ENCODE peak calls at places on chromosomes 2 and 18, in six cellular contexts. B is fibroblast of the aortic adventitia, I is GM12865, R is keratinocyte, U is AG09309, Z is Peyer's patch. F is an unnamed sample.

GRCh38 chr2:33598472-33599174 is 476 bp downstream of the FAM98A start:
- DNase-seq in R (no peak), B (peak), I (peak), U (no peak), Z (peak), F (peak)

GRCh38 chr2:136327162-136327852 is 209.4 kb upstream of the CXCR4 start:
- DNase-seq in I (peak), Z (peak), B (no peak), U (no peak), R (no peak), F (no peak)

GRCh38 chr2:207772081-207772843 is 2.6 kb upstream of the FZD5 start:
- DNase-seq in Z (no peak), U (no peak), I (no peak), B (peak), R (no peak), F (peak)

GRCh38 chr2:176753205-176753604 is 459.4 kb upstream of the HNRNPA3 start:
- DNase-seq in R (no peak), B (no peak), Z (no peak), I (no peak), U (no peak), F (no peak)

GRCh38 chr2:151999058-151999457 is 99.8 kb downstream of the CACNB4 start:
- DNase-seq in Z (peak), B (peak), R (peak), U (no peak), I (peak), F (peak)

GRCh38 chr2:45237850-45238542 is 228.7 kb upstream of the SIX2 start:
- DNase-seq in I (no peak), R (peak), B (peak), U (peak), Z (no peak), F (peak)

GRCh38 chr2:205860847-205861246 is 178.5 kb downstream of the NRP2 start:
- DNase-seq in U (no peak), Z (no peak), R (no peak), I (no peak), B (no peak), F (peak)

GRCh38 chr2:237922641-237923361 is 44.0 kb upstream of the UBE2F start:
- DNase-seq in B (no peak), U (no peak), R (peak), I (no peak), Z (no peak), F (no peak)

GRCh38 chr2:12317853-12318426 is 398.8 kb upstream of the TRIB2 start:
- DNase-seq in B (peak), Z (no peak), I (no peak), R (peak), U (peak), F (peak)

GRCh38 chr2:199471443-199472057 is 13.8 kb upstream of the SATB2 start:
- DNase-seq in Z (no peak), R (no peak), B (peak), U (no peak), I (peak), F (peak)

GRCh38 chr18:74804677-74805076 is 207.0 kb downstream of the ZNF407 start:
- DNase-seq in I (no peak), U (no peak), R (no peak), Z (no peak), B (no peak), F (no peak)

GRCh38 chr18:8654482-8655451 is 45.5 kb downstream of the RAB12 start:
- DNase-seq in U (no peak), R (no peak), Z (no peak), B (peak), I (no peak), F (peak)

GRCh38 chr2:167430447-167430846 is 542.2 kb downstream of the XIRP2 start:
- DNase-seq in R (no peak), B (no peak), Z (no peak), U (no peak), I (no peak), F (no peak)

GRCh38 chr2:167294031-167294774 is 405.9 kb downstream of the XIRP2 start:
- DNase-seq in Z (no peak), R (no peak), U (no peak), I (no peak), B (peak), F (no peak)

GRCh38 chr2:68594674-68595492 is 48.5 kb upstream of the PROKR1 start:
- DNase-seq in Z (peak), U (peak), I (peak), R (no peak), B (peak), F (peak)

GRCh38 chr2:102056079-102056581 is 64.4 kb downstream of the IL1R2 start:
- DNase-seq in Z (no peak), R (no peak), I (no peak), B (peak), U (no peak), F (no peak)

GRCh38 chr2:142131016-142131714 is at the start of gene LRP1B:
- DNase-seq in I (peak), U (no peak), B (peak), R (no peak), Z (no peak), F (peak)

GRCh38 chr2:65991864-65992554 is 442.9 kb upstream of the MEIS1 start:
- DNase-seq in I (no peak), Z (no peak), B (no peak), R (no peak), U (no peak), F (no peak)

GRCh38 chr2:234447963-234448362 is 48.9 kb downstream of the ARL4C start:
- DNase-seq in B (no peak), Z (no peak), U (no peak), R (no peak), I (no peak), F (no peak)

GRCh38 chr2:54360055-54360792 is 95.9 kb upstream of the SPTBN1 start:
- DNase-seq in Z (no peak), R (no peak), B (peak), I (no peak), U (peak), F (peak)

GRCh38 chr2:119689218-119689617 is 10.2 kb downstream of the TMEM177 start:
- DNase-seq in B (no peak), R (no peak), Z (no peak), U (no peak), I (no peak), F (no peak)

GRCh38 chr18:159037-159652 is 788 bp downstream of the USP14 start:
- DNase-seq in B (peak), R (no peak), U (no peak), Z (no peak), I (peak), F (peak)

GRCh38 chr2:234679766-234680687 is 183.1 kb upstream of the ARL4C start:
- DNase-seq in I (no peak), B (peak), R (no peak), Z (no peak), U (peak), F (peak)

GRCh38 chr2:48439102-48439501 is 90.9 kb upstream of the STON1 start:
- DNase-seq in R (no peak), U (no peak), B (peak), Z (no peak), I (no peak), F (no peak)

GRCh38 chr2:192146069-192147006 is 48.4 kb downstream of the TMEFF2 start:
- DNase-seq in B (peak), R (no peak), Z (no peak), U (no peak), I (no peak), F (peak)

GRCh38 chr18:52070295-52070756 is 269.7 kb upstream of the DCC start:
- DNase-seq in I (no peak), B (no peak), R (no peak), Z (no peak), U (no peak), F (no peak)

GRCh38 chr18:12023375-12023774 is 42.1 kb downstream of the IMPA2 start:
- DNase-seq in B (no peak), U (no peak), I (no peak), Z (no peak), R (peak), F (no peak)

GRCh38 chr18:22447770-22448169 is 30.1 kb upstream of the CTAGE1 start:
- DNase-seq in Z (no peak), B (no peak), R (no peak), U (no peak), I (no peak), F (peak)

GRCh38 chr2:240128608-240129144 is 7.4 kb downstream of the COPS9 start:
- DNase-seq in R (no peak), U (no peak), I (no peak), B (no peak), Z (no peak), F (no peak)

GRCh38 chr2:319059-319600 is 31.2 kb upstream of the ALKAL2 start:
- DNase-seq in B (no peak), U (no peak), I (no peak), Z (no peak), R (no peak), F (no peak)

GRCh38 chr2:85541753-85542457 is 2.9 kb downstream of the MAT2A start:
- DNase-seq in Z (no peak), B (peak), R (no peak), I (no peak), U (no peak), F (peak)
- H3K4me3 ChIP-seq in Z (no peak), B (peak), R (peak), I (peak), U (peak), F (peak)

GRCh38 chr2:128531856-128532255 is 213.2 kb upstream of the HS6ST1 start:
- DNase-seq in U (no peak), Z (no peak), R (no peak), B (no peak), I (no peak), F (no peak)
- TF ChIP-seq CTCF in U (no peak), Z (peak), R (peak), B (no peak), I (no peak), F (peak)

DNA sequence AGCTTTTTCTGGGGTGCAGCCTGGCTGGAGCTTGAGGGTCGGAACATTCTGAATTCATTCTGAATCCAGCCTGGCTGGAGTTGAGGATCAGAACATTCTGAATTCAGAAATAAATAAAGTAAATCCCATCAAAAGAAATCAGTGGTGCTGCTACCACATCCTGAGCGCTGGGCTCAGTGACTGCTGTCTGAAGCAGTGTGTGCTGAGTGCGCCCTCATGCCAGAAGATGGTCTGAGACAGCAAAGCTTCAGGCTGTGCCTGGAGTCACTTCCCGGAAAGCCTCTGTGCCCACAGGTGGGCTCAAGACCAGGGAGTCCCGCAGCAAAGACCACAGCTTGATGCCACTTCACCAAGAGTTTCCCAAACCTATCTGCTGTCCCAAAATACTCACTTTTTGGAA is 187.9 kb downstream of the VAPA start:
- DNase-seq in R (no peak), Z (no peak), B (no peak), U (no peak), I (no peak), F (no peak)
- H3K4me3 ChIP-seq in R (no peak), Z (no peak), B (no peak), U (no peak), I (no peak), F (no peak)

DNA sequence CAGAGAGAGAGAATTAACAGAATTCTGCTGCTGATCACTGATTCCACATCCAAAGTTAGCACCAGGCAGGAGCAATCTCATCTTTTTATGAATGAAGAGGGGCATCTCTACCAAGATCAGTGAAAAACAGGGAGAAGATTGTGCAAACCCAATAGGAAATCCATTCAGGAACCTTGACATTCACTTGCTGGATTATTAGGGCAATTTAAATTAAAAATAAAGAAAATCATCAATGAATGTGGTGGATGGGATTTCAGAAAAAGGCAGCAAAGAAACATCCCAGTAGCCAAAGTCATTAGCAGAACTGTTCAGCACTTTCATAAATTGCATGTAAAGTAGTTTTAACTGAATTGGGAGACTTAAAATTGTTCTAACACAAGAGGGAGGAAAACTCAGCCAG is 423.2 kb downstream of the TGIF1 start:
- DNase-seq in U (no peak), I (no peak), B (no peak), Z (no peak), R (no peak), F (no peak)
- TF ChIP-seq CTCF in U (no peak), I (no peak), B (no peak), Z (no peak), R (no peak), F (no peak)

DNA sequence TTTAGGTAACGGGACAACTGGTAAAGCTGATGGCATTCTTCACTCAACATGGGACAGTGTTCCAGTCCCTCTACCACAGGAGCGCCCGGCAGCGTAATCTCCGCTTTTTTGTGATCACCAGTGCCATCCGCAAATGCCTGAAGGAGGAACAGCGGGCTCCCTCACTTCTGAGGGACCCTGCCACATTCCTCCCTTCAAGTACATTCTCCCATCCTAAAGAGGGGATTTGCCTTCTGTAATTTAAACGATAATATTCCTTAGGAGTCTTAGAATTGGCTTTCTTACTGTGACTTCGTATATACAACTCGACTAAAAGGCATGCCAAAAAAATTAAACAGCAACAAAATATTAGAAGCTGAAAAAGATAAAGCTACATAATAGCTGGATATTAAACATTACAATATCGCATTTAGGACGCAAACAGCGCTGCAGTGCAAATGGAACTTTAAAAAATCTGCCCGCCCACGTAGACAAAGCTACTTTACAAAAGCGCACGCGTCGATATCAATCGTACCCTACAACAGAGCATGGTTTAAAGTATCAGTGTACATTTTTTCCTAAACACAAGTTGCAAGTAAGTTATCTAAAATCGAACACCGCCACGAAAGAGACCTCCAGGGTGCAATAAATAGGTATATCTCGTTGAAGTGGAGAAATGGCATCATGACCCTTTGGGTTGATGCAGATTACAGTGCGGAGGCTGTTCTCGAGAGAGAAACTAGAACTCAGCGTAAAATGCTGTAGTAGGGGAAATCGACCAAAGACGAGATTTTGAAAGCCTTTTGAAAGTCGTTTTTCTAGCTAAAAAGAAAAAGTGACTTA is 2.3 kb upstream of the VSNL1 start:
- DNase-seq in U (no peak), I (no peak), B (peak), R (no peak), Z (no peak), F (peak)
- H3K4me3 ChIP-seq in U (peak), I (peak), B (peak), R (peak), Z (peak), F (peak)

DNA sequence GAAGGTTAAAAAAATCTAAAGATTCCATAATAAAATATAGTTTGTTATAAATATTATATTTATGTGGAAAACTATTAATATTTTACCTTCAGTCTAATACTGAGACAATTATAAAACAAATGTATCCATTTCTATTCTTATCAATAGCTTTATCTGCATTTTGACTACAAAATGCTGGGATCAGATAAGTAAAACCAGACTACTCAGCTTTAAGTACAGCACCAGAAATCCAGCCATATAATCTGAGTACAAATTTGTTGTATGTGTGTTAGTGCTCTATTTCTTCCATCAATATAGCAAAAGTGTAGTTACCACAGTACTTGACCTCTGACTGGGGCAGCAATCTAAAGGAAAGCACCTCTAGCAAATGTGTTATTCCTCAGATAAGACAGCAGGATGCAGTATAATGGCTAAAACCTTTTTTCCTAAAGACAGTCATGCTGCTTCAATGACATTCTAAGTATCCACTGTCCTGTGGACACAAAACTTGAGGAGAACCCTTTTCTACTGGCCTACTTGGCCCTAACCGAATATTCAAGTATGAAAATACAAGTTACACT is 68.1 kb downstream of the OLA1 start:
- DNase-seq in R (no peak), U (no peak), B (peak), I (no peak), Z (no peak), F (peak)
- TF ChIP-seq CTCF in R (peak), U (no peak), B (peak), I (no peak), Z (no peak), F (no peak)

DNA sequence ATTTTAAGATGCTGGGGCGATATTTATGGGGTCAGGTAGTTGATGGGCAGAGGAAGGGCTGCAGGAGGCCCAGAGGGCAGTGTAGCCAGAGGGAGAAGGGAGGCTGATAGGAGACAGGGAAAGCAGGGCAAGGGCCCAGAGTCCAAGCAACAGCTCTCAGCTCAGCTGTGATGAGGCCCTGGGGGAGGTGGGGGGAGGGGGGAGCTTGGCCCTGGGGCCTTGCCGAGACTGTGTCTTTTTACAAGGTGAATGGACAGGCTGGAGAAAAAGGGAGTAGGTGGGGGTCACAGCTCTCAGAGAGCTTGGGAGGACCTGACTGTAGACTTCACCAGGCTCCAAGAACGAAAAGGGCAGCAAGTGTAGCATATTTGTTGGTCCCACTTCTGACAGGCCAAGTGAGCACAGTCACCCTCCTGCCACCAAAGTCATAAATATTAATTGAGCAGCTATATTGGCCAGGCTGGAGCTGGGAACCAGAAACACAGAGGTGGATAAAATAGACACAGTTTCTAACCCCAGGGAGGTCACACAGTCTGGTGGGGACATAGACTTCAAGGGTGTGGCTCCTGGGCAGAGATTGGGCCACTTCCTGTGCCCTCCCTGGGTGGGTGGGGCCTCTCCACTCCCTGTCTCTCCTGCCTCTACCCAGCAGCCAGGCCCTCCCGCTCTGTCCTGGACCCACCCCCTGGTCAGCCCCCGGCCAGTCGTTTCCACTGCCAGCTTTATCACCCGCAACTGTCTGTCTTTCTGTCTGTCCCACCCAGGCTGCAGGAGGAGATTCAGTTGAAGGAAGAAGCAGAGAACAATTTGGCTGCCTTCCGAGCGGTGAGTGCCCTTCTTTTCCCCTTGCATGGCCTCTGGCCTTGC is 1.4 kb downstream of the DES start:
- DNase-seq in I (no peak), Z (no peak), R (no peak), B (no peak), U (no peak), F (no peak)
- H3K4me3 ChIP-seq in I (no peak), Z (no peak), R (no peak), B (no peak), U (no peak), F (no peak)

GRCh38 chr2:165563468-165564225 is 94.1 kb downstream of the CSRNP3 start:
- DNase-seq in R (no peak), Z (no peak), B (no peak), U (no peak), I (peak), F (no peak)
- TF ChIP-seq CTCF in R (no peak), Z (no peak), B (no peak), U (no peak), I (peak), F (peak)

GRCh38 chr2:157792345-157793052 is 83.6 kb downstream of the ACVR1 start:
- DNase-seq in I (no peak), U (peak), R (no peak), Z (no peak), B (peak), F (peak)
- H3K4me3 ChIP-seq in I (no peak), U (no peak), R (no peak), Z (no peak), B (no peak), F (no peak)